ENCODE peak calls at places on chromosomes 6 and 20, in six cellular contexts. One of them, this sample, is unnamed.

GRCh38 chr6:26104457-26105108 is 17.4 kb downstream of the HFE start:
- DNase-seq in DND-41: peak; percentile 71
- DNase-seq in fibroblast of lung: no peak
- DNase-seq in lung: no peak
- DNase-seq in HCT116: peak; percentile 36
- DNase-seq in bronchial epithelial cell: no peak
- DNase-seq in this sample: no peak

GRCh38 chr6:169974663-169975062 is 223.2 kb downstream of the ERMARD start:
- DNase-seq in DND-41: no peak
- DNase-seq in fibroblast of lung: no peak
- DNase-seq in lung: no peak
- DNase-seq in HCT116: no peak
- DNase-seq in bronchial epithelial cell: no peak
- DNase-seq in this sample: no peak

GRCh38 chr6:158048589-158048988 is 66.9 kb downstream of the SYNJ2 start:
- DNase-seq in DND-41: no peak
- DNase-seq in fibroblast of lung: no peak
- DNase-seq in lung: no peak
- DNase-seq in HCT116: no peak
- DNase-seq in bronchial epithelial cell: no peak
- DNase-seq in this sample: no peak

GRCh38 chr6:12363651-12364381 is 73.7 kb downstream of the EDN1 start:
- DNase-seq in DND-41: no peak
- DNase-seq in fibroblast of lung: no peak
- DNase-seq in lung: peak; percentile 34
- DNase-seq in HCT116: no peak
- DNase-seq in bronchial epithelial cell: no peak
- DNase-seq in this sample: no peak

GRCh38 chr6:154638369-154638768 is 94.8 kb upstream of the SCAF8 start:
- DNase-seq in DND-41: no peak
- DNase-seq in fibroblast of lung: no peak
- DNase-seq in lung: no peak
- DNase-seq in HCT116: no peak
- DNase-seq in bronchial epithelial cell: no peak
- DNase-seq in this sample: peak; percentile 14

GRCh38 chr6:1216488-1216974 is 95.4 kb upstream of the FOXQ1 start:
- DNase-seq in DND-41: no peak
- DNase-seq in fibroblast of lung: no peak
- DNase-seq in lung: no peak
- DNase-seq in HCT116: no peak
- DNase-seq in bronchial epithelial cell: no peak
- DNase-seq in this sample: no peak

GRCh38 chr6:10248378-10248843 is 166.5 kb downstream of the TFAP2A start:
- DNase-seq in DND-41: no peak
- DNase-seq in fibroblast of lung: no peak
- DNase-seq in lung: no peak
- DNase-seq in HCT116: no peak
- DNase-seq in bronchial epithelial cell: peak; percentile 22
- DNase-seq in this sample: no peak

GRCh38 chr20:42380287-42380686 is 762.1 kb upstream of the CHD6 start:
- DNase-seq in DND-41: no peak
- DNase-seq in fibroblast of lung: no peak
- DNase-seq in lung: no peak
- DNase-seq in HCT116: no peak
- DNase-seq in bronchial epithelial cell: no peak
- DNase-seq in this sample: no peak

GRCh38 chr6:144953552-144954240 is 668.6 kb downstream of the UTRN start:
- DNase-seq in DND-41: no peak
- DNase-seq in fibroblast of lung: no peak
- DNase-seq in lung: no peak
- DNase-seq in HCT116: peak; percentile 45
- DNase-seq in bronchial epithelial cell: peak; percentile 74
- DNase-seq in this sample: peak; percentile 78

GRCh38 chr6:14189122-14189521 is 71.5 kb downstream of the CD83 start:
- DNase-seq in DND-41: no peak
- DNase-seq in fibroblast of lung: no peak
- DNase-seq in lung: no peak
- DNase-seq in HCT116: no peak
- DNase-seq in bronchial epithelial cell: no peak
- DNase-seq in this sample: no peak

GRCh38 chr6:47633141-47633540 is 65.2 kb upstream of the ADGRF4 start:
- DNase-seq in DND-41: no peak
- DNase-seq in fibroblast of lung: no peak
- DNase-seq in lung: no peak
- DNase-seq in HCT116: no peak
- DNase-seq in bronchial epithelial cell: peak; percentile 54
- DNase-seq in this sample: no peak

GRCh38 chr6:39377530-39377929 is 55.0 kb upstream of the KCNK16 start:
- DNase-seq in DND-41: peak; percentile 15
- DNase-seq in fibroblast of lung: peak; percentile 81
- DNase-seq in lung: peak; percentile 65
- DNase-seq in HCT116: peak; percentile 23
- DNase-seq in bronchial epithelial cell: peak; percentile 49
- DNase-seq in this sample: peak; percentile 18

GRCh38 chr6:156842598-156843250 is 65.5 kb downstream of the ARID1B start:
- DNase-seq in DND-41: no peak
- DNase-seq in fibroblast of lung: peak; percentile 38
- DNase-seq in lung: no peak
- DNase-seq in HCT116: no peak
- DNase-seq in bronchial epithelial cell: no peak
- DNase-seq in this sample: no peak

GRCh38 chr20:43681468-43681942 is 14.6 kb downstream of the MYBL2 start:
- DNase-seq in DND-41: no peak
- DNase-seq in fibroblast of lung: no peak
- DNase-seq in lung: no peak
- DNase-seq in HCT116: no peak
- DNase-seq in bronchial epithelial cell: no peak
- DNase-seq in this sample: no peak

GRCh38 chr20:1265226-1265915 is 723 bp upstream of the SNPH start:
- DNase-seq in DND-41: no peak
- DNase-seq in fibroblast of lung: no peak
- DNase-seq in lung: no peak
- DNase-seq in HCT116: no peak
- DNase-seq in bronchial epithelial cell: peak; percentile 13
- DNase-seq in this sample: no peak

GRCh38 chr6:129312865-129313264 is 397.1 kb downstream of the ARHGAP18 start:
- DNase-seq in DND-41: no peak
- DNase-seq in fibroblast of lung: peak; percentile 58
- DNase-seq in lung: no peak
- DNase-seq in HCT116: peak; percentile 36
- DNase-seq in bronchial epithelial cell: peak; percentile 57
- DNase-seq in this sample: no peak

GRCh38 chr6:146339716-146340115 is 203.9 kb upstream of the RAB32 start:
- DNase-seq in DND-41: no peak
- DNase-seq in fibroblast of lung: no peak
- DNase-seq in lung: no peak
- DNase-seq in HCT116: no peak
- DNase-seq in bronchial epithelial cell: peak; percentile 71
- DNase-seq in this sample: peak; percentile 74

GRCh38 chr6:95094751-95095150 is 482.6 kb upstream of the MANEA start:
- DNase-seq in DND-41: no peak
- DNase-seq in fibroblast of lung: peak; percentile 62
- DNase-seq in lung: no peak
- DNase-seq in HCT116: peak; percentile 46
- DNase-seq in bronchial epithelial cell: peak; percentile 87
- DNase-seq in this sample: peak; percentile 63

GRCh38 chr20:10910535-10911239 is 236.9 kb upstream of the JAG1 start:
- DNase-seq in DND-41: no peak
- DNase-seq in fibroblast of lung: peak; percentile 55
- DNase-seq in lung: no peak
- DNase-seq in HCT116: no peak
- DNase-seq in bronchial epithelial cell: no peak
- DNase-seq in this sample: no peak

GRCh38 chr20:6942266-6942665 is 174.8 kb downstream of the BMP2 start:
- DNase-seq in DND-41: no peak
- DNase-seq in fibroblast of lung: no peak
- DNase-seq in lung: no peak
- DNase-seq in HCT116: no peak
- DNase-seq in bronchial epithelial cell: peak; percentile 56
- DNase-seq in this sample: no peak

GRCh38 chr6:124960757-124961467 is 1.3 kb upstream of the RNF217 start:
- DNase-seq in DND-41: no peak
- DNase-seq in fibroblast of lung: no peak
- DNase-seq in lung: no peak
- DNase-seq in HCT116: no peak
- DNase-seq in bronchial epithelial cell: peak; percentile 45
- DNase-seq in this sample: no peak

GRCh38 chr6:72140795-72141194 is 254.4 kb downstream of the RIMS1 start:
- DNase-seq in DND-41: no peak
- DNase-seq in fibroblast of lung: peak; percentile 33
- DNase-seq in lung: no peak
- DNase-seq in HCT116: no peak
- DNase-seq in bronchial epithelial cell: peak; percentile 30
- DNase-seq in this sample: no peak

GRCh38 chr6:105317607-105318533 is 85.0 kb downstream of the PREP start:
- DNase-seq in DND-41: no peak
- DNase-seq in fibroblast of lung: no peak
- DNase-seq in lung: no peak
- DNase-seq in HCT116: peak; percentile 15
- DNase-seq in bronchial epithelial cell: peak; percentile 29
- DNase-seq in this sample: no peak

GRCh38 chr20:34302312-34302722 is 838 bp downstream of the AHCY start:
- DNase-seq in DND-41: no peak
- DNase-seq in fibroblast of lung: peak; percentile 49
- DNase-seq in lung: no peak
- DNase-seq in HCT116: no peak
- DNase-seq in bronchial epithelial cell: peak; percentile 42
- DNase-seq in this sample: no peak

GRCh38 chr20:59008715-59009336 is 1.8 kb upstream of the CTSZ start:
- DNase-seq in DND-41: no peak
- DNase-seq in fibroblast of lung: no peak
- DNase-seq in lung: no peak
- DNase-seq in HCT116: no peak
- DNase-seq in bronchial epithelial cell: no peak
- DNase-seq in this sample: no peak

GRCh38 chr6:158906926-158907325 is 87.8 kb upstream of the EZR start:
- DNase-seq in DND-41: no peak
- DNase-seq in fibroblast of lung: no peak
- DNase-seq in lung: no peak
- DNase-seq in HCT116: no peak
- DNase-seq in bronchial epithelial cell: peak; percentile 42
- DNase-seq in this sample: no peak

DNA sequence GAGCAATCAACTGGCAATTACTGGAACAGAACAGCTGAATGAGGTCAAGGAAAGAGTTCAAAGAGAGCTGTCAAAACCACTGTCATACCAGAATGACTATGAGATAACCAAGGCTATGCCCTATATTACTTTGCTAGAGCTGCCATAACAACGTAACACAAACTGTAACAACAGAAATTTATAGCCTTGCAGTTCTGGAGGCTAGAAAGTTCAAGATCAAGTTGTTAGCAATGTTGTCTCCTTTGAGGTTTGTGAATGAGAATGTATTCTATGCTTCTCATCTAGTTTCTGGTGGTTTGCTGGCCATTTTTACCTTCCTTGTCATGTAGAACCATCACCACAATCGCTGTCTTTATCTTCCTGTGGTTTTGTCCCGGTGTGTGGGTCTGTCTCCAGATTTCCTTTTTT is 1323.0 kb upstream of the GJE1 start:
- DNase-seq in DND-41: peak; percentile 6
- DNase-seq in fibroblast of lung: no peak
- DNase-seq in lung: no peak
- DNase-seq in HCT116: no peak
- DNase-seq in bronchial epithelial cell: no peak
- DNase-seq in this sample: no peak
- H3K36me3 ChIP-seq in DND-41: no peaks in the 10 kb centered on the region
- H3K36me3 ChIP-seq in fibroblast of lung: no peaks in the 10 kb centered on the region
- H3K36me3 ChIP-seq in lung: no peaks in the 10 kb centered on the region
- H3K36me3 ChIP-seq in HCT116: no peaks in the 10 kb centered on the region
- H3K36me3 ChIP-seq in bronchial epithelial cell: no peaks in the 10 kb centered on the region
- H3K36me3 ChIP-seq in this sample: no peaks in the 10 kb centered on the region

DNA sequence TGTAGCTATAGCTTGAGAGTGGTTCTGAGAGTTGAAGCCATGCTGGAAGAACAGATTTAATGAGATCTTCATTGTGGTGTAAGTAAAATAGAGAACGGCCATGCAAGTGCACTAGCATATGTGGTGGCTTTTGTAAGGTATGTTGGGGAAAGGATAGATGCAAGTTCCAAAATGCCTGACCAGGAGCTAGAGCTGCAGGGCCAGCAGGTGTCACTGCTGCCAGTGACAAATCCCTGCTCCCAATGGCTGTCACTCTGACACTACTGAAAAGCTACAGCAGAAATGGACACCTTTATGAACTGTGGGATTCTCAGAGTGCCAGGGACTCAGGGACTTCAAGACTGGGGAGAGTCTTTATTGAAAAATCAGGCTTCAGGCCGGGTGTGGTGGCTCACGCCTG is 23.1 kb upstream of the VIP start:
- DNase-seq in DND-41: no peak
- DNase-seq in fibroblast of lung: no peak
- DNase-seq in lung: no peak
- DNase-seq in HCT116: no peak
- DNase-seq in bronchial epithelial cell: no peak
- DNase-seq in this sample: no peak
- TF ChIP-seq CTCF in DND-41: no peak
- TF ChIP-seq CTCF in fibroblast of lung: no peak
- TF ChIP-seq CTCF in lung: no peak
- TF ChIP-seq CTCF in HCT116: peak; percentile 13
- TF ChIP-seq CTCF in bronchial epithelial cell: peak; percentile 12
- TF ChIP-seq CTCF in this sample: no peak

DNA sequence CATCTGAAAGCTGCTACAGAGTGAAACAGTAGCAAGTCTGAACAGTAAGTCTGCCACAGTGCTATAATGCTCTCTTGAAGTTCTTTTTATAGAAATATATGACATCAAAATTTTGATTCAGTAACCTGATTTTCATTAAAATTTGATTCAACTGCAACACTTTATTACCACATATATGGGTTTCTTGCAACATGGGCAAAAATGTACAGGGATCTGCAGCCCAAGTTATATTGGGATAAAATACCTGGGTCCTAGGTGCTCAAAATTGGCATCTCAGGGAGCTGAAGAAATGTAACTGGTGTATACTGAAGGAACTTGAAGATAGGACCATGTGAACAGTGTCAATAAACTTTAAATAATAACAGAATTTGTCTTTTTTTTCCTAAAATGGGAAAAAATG is 10.8 kb downstream of the ROMO1 start:
- DNase-seq in DND-41: no peak
- DNase-seq in fibroblast of lung: no peak
- DNase-seq in lung: no peak
- DNase-seq in HCT116: no peak
- DNase-seq in bronchial epithelial cell: no peak
- DNase-seq in this sample: no peak
- H3K36me3 ChIP-seq in DND-41: peaks cover 99% of the 10 kb centered on the region
- H3K36me3 ChIP-seq in fibroblast of lung: peaks cover 17% of the 10 kb centered on the region
- H3K36me3 ChIP-seq in lung: peaks cover 47% of the 10 kb centered on the region
- H3K36me3 ChIP-seq in HCT116: peaks cover 91% of the 10 kb centered on the region
- H3K36me3 ChIP-seq in bronchial epithelial cell: peaks cover 8% of the 10 kb centered on the region
- H3K36me3 ChIP-seq in this sample: peaks cover 3% of the 10 kb centered on the region

DNA sequence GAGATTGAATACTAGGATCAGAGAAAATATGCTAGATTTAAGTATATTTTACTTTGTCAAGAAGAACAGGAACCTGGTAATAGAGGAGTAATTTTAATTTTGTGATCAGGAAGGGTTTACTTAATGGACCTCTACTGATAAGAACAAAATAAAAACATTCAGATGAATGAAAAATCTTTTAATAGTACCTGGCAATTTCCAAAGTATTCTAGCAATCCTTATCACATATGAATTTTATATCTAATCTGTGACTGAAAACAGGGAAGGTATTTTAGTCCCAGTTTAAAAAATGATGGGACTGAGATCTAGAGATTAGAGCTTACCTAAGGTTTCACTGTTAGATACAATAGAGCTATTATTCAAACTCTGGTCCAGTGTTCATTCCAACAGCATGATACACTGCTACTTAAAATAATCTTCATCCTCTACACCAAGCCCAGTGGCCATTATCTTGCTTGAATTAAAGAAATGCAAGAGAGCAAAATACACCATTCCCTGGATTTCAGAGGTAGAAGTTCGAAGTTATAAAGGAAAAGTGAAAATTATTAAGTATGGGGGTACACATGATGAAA is 13.5 kb downstream of the SLC17A5 start:
- DNase-seq in DND-41: no peak
- DNase-seq in fibroblast of lung: no peak
- DNase-seq in lung: no peak
- DNase-seq in HCT116: no peak
- DNase-seq in bronchial epithelial cell: no peak
- DNase-seq in this sample: no peak
- TF ChIP-seq CTCF in DND-41: no peak
- TF ChIP-seq CTCF in fibroblast of lung: no peak
- TF ChIP-seq CTCF in lung: no peak
- TF ChIP-seq CTCF in HCT116: no peak
- TF ChIP-seq CTCF in bronchial epithelial cell: no peak
- TF ChIP-seq CTCF in this sample: no peak

This sample was measured in kidney epithelial cell.